ENCODE peak calls at places on chromosomes 6 and 20, in ten cellular contexts. One of them, this sample, is unnamed.

GRCh38 chr6:31898200-31899011 is 908 bp upstream of the EHMT2 start:
- DNase-seq in omental fat pad: no peak
- DNase-seq in activated CD4-positive, alpha-beta T cell treated with anti-CD3 and anti-CD28 coated beads, Interleukin-2, amount 50 U/mL, for 1 hour: peak
- DNase-seq in AG04449: no peak
- DNase-seq in iris pigment epithelial cell: peak
- DNase-seq in germinal center: peak
- DNase-seq in effector memory CD4-positive, alpha-beta T cell: peak
- DNase-seq in NCI-H1694: peak
- DNase-seq in heart right ventricle: no peak
- DNase-seq in effector memory CD8-positive, alpha-beta T cell: peak
- DNase-seq in this sample: peak

GRCh38 chr20:40019510-40019909 is 669.5 kb downstream of the MAFB start:
- DNase-seq in omental fat pad: no peak
- DNase-seq in activated CD4-positive, alpha-beta T cell treated with anti-CD3 and anti-CD28 coated beads, Interleukin-2, amount 50 U/mL, for 1 hour: no peak
- DNase-seq in AG04449: no peak
- DNase-seq in iris pigment epithelial cell: no peak
- DNase-seq in germinal center: no peak
- DNase-seq in effector memory CD4-positive, alpha-beta T cell: no peak
- DNase-seq in NCI-H1694: no peak
- DNase-seq in heart right ventricle: no peak
- DNase-seq in effector memory CD8-positive, alpha-beta T cell: no peak
- DNase-seq in this sample: no peak

GRCh38 chr20:6818033-6818808 is 50.7 kb downstream of the BMP2 start:
- DNase-seq in omental fat pad: no peak
- DNase-seq in activated CD4-positive, alpha-beta T cell treated with anti-CD3 and anti-CD28 coated beads, Interleukin-2, amount 50 U/mL, for 1 hour: no peak
- DNase-seq in AG04449: no peak
- DNase-seq in iris pigment epithelial cell: peak
- DNase-seq in germinal center: no peak
- DNase-seq in effector memory CD4-positive, alpha-beta T cell: no peak
- DNase-seq in NCI-H1694: no peak
- DNase-seq in heart right ventricle: no peak
- DNase-seq in effector memory CD8-positive, alpha-beta T cell: no peak
- DNase-seq in this sample: no peak

GRCh38 chr6:157267654-157268053 is 55.7 kb downstream of the TMEM242 start:
- DNase-seq in omental fat pad: peak
- DNase-seq in activated CD4-positive, alpha-beta T cell treated with anti-CD3 and anti-CD28 coated beads, Interleukin-2, amount 50 U/mL, for 1 hour: no peak
- DNase-seq in AG04449: no peak
- DNase-seq in iris pigment epithelial cell: no peak
- DNase-seq in germinal center: no peak
- DNase-seq in effector memory CD4-positive, alpha-beta T cell: no peak
- DNase-seq in NCI-H1694: no peak
- DNase-seq in heart right ventricle: no peak
- DNase-seq in effector memory CD8-positive, alpha-beta T cell: no peak
- DNase-seq in this sample: no peak

GRCh38 chr6:18457065-18457817 is 70.1 kb downstream of the RNF144B start:
- DNase-seq in omental fat pad: no peak
- DNase-seq in activated CD4-positive, alpha-beta T cell treated with anti-CD3 and anti-CD28 coated beads, Interleukin-2, amount 50 U/mL, for 1 hour: no peak
- DNase-seq in AG04449: no peak
- DNase-seq in iris pigment epithelial cell: peak
- DNase-seq in germinal center: no peak
- DNase-seq in effector memory CD4-positive, alpha-beta T cell: no peak
- DNase-seq in NCI-H1694: no peak
- DNase-seq in heart right ventricle: no peak
- DNase-seq in effector memory CD8-positive, alpha-beta T cell: no peak
- DNase-seq in this sample: no peak

GRCh38 chr6:4637691-4638433 is 138.3 kb upstream of the CDYL start:
- DNase-seq in omental fat pad: no peak
- DNase-seq in activated CD4-positive, alpha-beta T cell treated with anti-CD3 and anti-CD28 coated beads, Interleukin-2, amount 50 U/mL, for 1 hour: no peak
- DNase-seq in AG04449: peak
- DNase-seq in iris pigment epithelial cell: peak
- DNase-seq in germinal center: no peak
- DNase-seq in effector memory CD4-positive, alpha-beta T cell: no peak
- DNase-seq in NCI-H1694: no peak
- DNase-seq in heart right ventricle: no peak
- DNase-seq in effector memory CD8-positive, alpha-beta T cell: no peak
- DNase-seq in this sample: peak

GRCh38 chr20:93641-94040 is 6.2 kb downstream of the DEFB125 start:
- DNase-seq in omental fat pad: no peak
- DNase-seq in activated CD4-positive, alpha-beta T cell treated with anti-CD3 and anti-CD28 coated beads, Interleukin-2, amount 50 U/mL, for 1 hour: no peak
- DNase-seq in AG04449: no peak
- DNase-seq in iris pigment epithelial cell: no peak
- DNase-seq in germinal center: no peak
- DNase-seq in effector memory CD4-positive, alpha-beta T cell: no peak
- DNase-seq in NCI-H1694: no peak
- DNase-seq in heart right ventricle: no peak
- DNase-seq in effector memory CD8-positive, alpha-beta T cell: no peak
- DNase-seq in this sample: no peak

GRCh38 chr20:56566621-56567020 is 33.6 kb downstream of the FAM209B start:
- DNase-seq in omental fat pad: no peak
- DNase-seq in activated CD4-positive, alpha-beta T cell treated with anti-CD3 and anti-CD28 coated beads, Interleukin-2, amount 50 U/mL, for 1 hour: no peak
- DNase-seq in AG04449: no peak
- DNase-seq in iris pigment epithelial cell: no peak
- DNase-seq in germinal center: no peak
- DNase-seq in effector memory CD4-positive, alpha-beta T cell: no peak
- DNase-seq in NCI-H1694: no peak
- DNase-seq in heart right ventricle: peak
- DNase-seq in effector memory CD8-positive, alpha-beta T cell: no peak
- DNase-seq in this sample: no peak

GRCh38 chr6:27866370-27867050 is 45.7 kb downstream of the OR2B2 start:
- DNase-seq in omental fat pad: no peak
- DNase-seq in activated CD4-positive, alpha-beta T cell treated with anti-CD3 and anti-CD28 coated beads, Interleukin-2, amount 50 U/mL, for 1 hour: peak
- DNase-seq in AG04449: no peak
- DNase-seq in iris pigment epithelial cell: peak
- DNase-seq in germinal center: peak
- DNase-seq in effector memory CD4-positive, alpha-beta T cell: peak
- DNase-seq in NCI-H1694: no peak
- DNase-seq in heart right ventricle: no peak
- DNase-seq in effector memory CD8-positive, alpha-beta T cell: peak
- DNase-seq in this sample: peak

GRCh38 chr20:430091-430999 is 22.2 kb downstream of the RBCK1 start:
- DNase-seq in omental fat pad: no peak
- DNase-seq in activated CD4-positive, alpha-beta T cell treated with anti-CD3 and anti-CD28 coated beads, Interleukin-2, amount 50 U/mL, for 1 hour: no peak
- DNase-seq in AG04449: no peak
- DNase-seq in iris pigment epithelial cell: peak
- DNase-seq in germinal center: no peak
- DNase-seq in effector memory CD4-positive, alpha-beta T cell: no peak
- DNase-seq in NCI-H1694: no peak
- DNase-seq in heart right ventricle: no peak
- DNase-seq in effector memory CD8-positive, alpha-beta T cell: no peak
- DNase-seq in this sample: no peak

GRCh38 chr6:158758464-158758863 is 60.7 kb downstream of the EZR start:
- DNase-seq in omental fat pad: no peak
- DNase-seq in activated CD4-positive, alpha-beta T cell treated with anti-CD3 and anti-CD28 coated beads, Interleukin-2, amount 50 U/mL, for 1 hour: no peak
- DNase-seq in AG04449: no peak
- DNase-seq in iris pigment epithelial cell: no peak
- DNase-seq in germinal center: no peak
- DNase-seq in effector memory CD4-positive, alpha-beta T cell: no peak
- DNase-seq in NCI-H1694: peak
- DNase-seq in heart right ventricle: no peak
- DNase-seq in effector memory CD8-positive, alpha-beta T cell: no peak
- DNase-seq in this sample: no peak

GRCh38 chr6:56101141-56101553 is 146.2 kb downstream of the COL21A1 start:
- DNase-seq in omental fat pad: no peak
- DNase-seq in activated CD4-positive, alpha-beta T cell treated with anti-CD3 and anti-CD28 coated beads, Interleukin-2, amount 50 U/mL, for 1 hour: no peak
- DNase-seq in AG04449: peak
- DNase-seq in iris pigment epithelial cell: peak
- DNase-seq in germinal center: no peak
- DNase-seq in effector memory CD4-positive, alpha-beta T cell: no peak
- DNase-seq in NCI-H1694: no peak
- DNase-seq in heart right ventricle: no peak
- DNase-seq in effector memory CD8-positive, alpha-beta T cell: no peak
- DNase-seq in this sample: peak

GRCh38 chr6:125154184-125155135 is 887 bp downstream of the TPD52L1 start:
- DNase-seq in omental fat pad: no peak
- DNase-seq in activated CD4-positive, alpha-beta T cell treated with anti-CD3 and anti-CD28 coated beads, Interleukin-2, amount 50 U/mL, for 1 hour: no peak
- DNase-seq in AG04449: no peak
- DNase-seq in iris pigment epithelial cell: no peak
- DNase-seq in germinal center: peak
- DNase-seq in effector memory CD4-positive, alpha-beta T cell: no peak
- DNase-seq in NCI-H1694: no peak
- DNase-seq in heart right ventricle: no peak
- DNase-seq in effector memory CD8-positive, alpha-beta T cell: no peak
- DNase-seq in this sample: peak

GRCh38 chr6:42374027-42374669 is 77.6 kb downstream of the TRERF1 start:
- DNase-seq in omental fat pad: no peak
- DNase-seq in activated CD4-positive, alpha-beta T cell treated with anti-CD3 and anti-CD28 coated beads, Interleukin-2, amount 50 U/mL, for 1 hour: no peak
- DNase-seq in AG04449: no peak
- DNase-seq in iris pigment epithelial cell: no peak
- DNase-seq in germinal center: no peak
- DNase-seq in effector memory CD4-positive, alpha-beta T cell: no peak
- DNase-seq in NCI-H1694: no peak
- DNase-seq in heart right ventricle: no peak
- DNase-seq in effector memory CD8-positive, alpha-beta T cell: peak
- DNase-seq in this sample: no peak

GRCh38 chr20:12036142-12036541 is 118.4 kb downstream of the BTBD3 start:
- DNase-seq in omental fat pad: no peak
- DNase-seq in activated CD4-positive, alpha-beta T cell treated with anti-CD3 and anti-CD28 coated beads, Interleukin-2, amount 50 U/mL, for 1 hour: no peak
- DNase-seq in AG04449: no peak
- DNase-seq in iris pigment epithelial cell: no peak
- DNase-seq in germinal center: no peak
- DNase-seq in effector memory CD4-positive, alpha-beta T cell: no peak
- DNase-seq in NCI-H1694: no peak
- DNase-seq in heart right ventricle: no peak
- DNase-seq in effector memory CD8-positive, alpha-beta T cell: no peak
- DNase-seq in this sample: no peak

GRCh38 chr20:49210101-49210749 is 9.0 kb upstream of the DDX27 start:
- DNase-seq in omental fat pad: no peak
- DNase-seq in activated CD4-positive, alpha-beta T cell treated with anti-CD3 and anti-CD28 coated beads, Interleukin-2, amount 50 U/mL, for 1 hour: no peak
- DNase-seq in AG04449: no peak
- DNase-seq in iris pigment epithelial cell: no peak
- DNase-seq in germinal center: no peak
- DNase-seq in effector memory CD4-positive, alpha-beta T cell: no peak
- DNase-seq in NCI-H1694: no peak
- DNase-seq in heart right ventricle: no peak
- DNase-seq in effector memory CD8-positive, alpha-beta T cell: no peak
- DNase-seq in this sample: no peak

GRCh38 chr20:63106108-63106764 is 99.5 kb upstream of the BHLHE23 start:
- DNase-seq in omental fat pad: no peak
- DNase-seq in activated CD4-positive, alpha-beta T cell treated with anti-CD3 and anti-CD28 coated beads, Interleukin-2, amount 50 U/mL, for 1 hour: no peak
- DNase-seq in AG04449: no peak
- DNase-seq in iris pigment epithelial cell: no peak
- DNase-seq in germinal center: no peak
- DNase-seq in effector memory CD4-positive, alpha-beta T cell: no peak
- DNase-seq in NCI-H1694: peak
- DNase-seq in heart right ventricle: peak
- DNase-seq in effector memory CD8-positive, alpha-beta T cell: no peak
- DNase-seq in this sample: peak

GRCh38 chr6:12991435-12991834 is 274.9 kb downstream of the PHACTR1 start:
- DNase-seq in omental fat pad: no peak
- DNase-seq in activated CD4-positive, alpha-beta T cell treated with anti-CD3 and anti-CD28 coated beads, Interleukin-2, amount 50 U/mL, for 1 hour: no peak
- DNase-seq in AG04449: no peak
- DNase-seq in iris pigment epithelial cell: no peak
- DNase-seq in germinal center: no peak
- DNase-seq in effector memory CD4-positive, alpha-beta T cell: no peak
- DNase-seq in NCI-H1694: no peak
- DNase-seq in heart right ventricle: no peak
- DNase-seq in effector memory CD8-positive, alpha-beta T cell: no peak
- DNase-seq in this sample: no peak

GRCh38 chr6:30780642-30780920 is 36.2 kb upstream of the IER3 start:
- DNase-seq in omental fat pad: no peak
- DNase-seq in activated CD4-positive, alpha-beta T cell treated with anti-CD3 and anti-CD28 coated beads, Interleukin-2, amount 50 U/mL, for 1 hour: no peak
- DNase-seq in AG04449: no peak
- DNase-seq in iris pigment epithelial cell: no peak
- DNase-seq in germinal center: no peak
- DNase-seq in effector memory CD4-positive, alpha-beta T cell: no peak
- DNase-seq in NCI-H1694: no peak
- DNase-seq in heart right ventricle: no peak
- DNase-seq in effector memory CD8-positive, alpha-beta T cell: no peak
- DNase-seq in this sample: no peak

GRCh38 chr20:2652724-2653510 is 485 bp downstream of the NOP56 start:
- DNase-seq in omental fat pad: no peak
- DNase-seq in activated CD4-positive, alpha-beta T cell treated with anti-CD3 and anti-CD28 coated beads, Interleukin-2, amount 50 U/mL, for 1 hour: no peak
- DNase-seq in AG04449: no peak
- DNase-seq in iris pigment epithelial cell: peak
- DNase-seq in germinal center: peak
- DNase-seq in effector memory CD4-positive, alpha-beta T cell: no peak
- DNase-seq in NCI-H1694: no peak
- DNase-seq in heart right ventricle: no peak
- DNase-seq in effector memory CD8-positive, alpha-beta T cell: no peak
- DNase-seq in this sample: peak

GRCh38 chr20:39433461-39433860 is 471.3 kb downstream of the DHX35 start:
- DNase-seq in omental fat pad: no peak
- DNase-seq in activated CD4-positive, alpha-beta T cell treated with anti-CD3 and anti-CD28 coated beads, Interleukin-2, amount 50 U/mL, for 1 hour: no peak
- DNase-seq in AG04449: no peak
- DNase-seq in iris pigment epithelial cell: no peak
- DNase-seq in germinal center: no peak
- DNase-seq in effector memory CD4-positive, alpha-beta T cell: no peak
- DNase-seq in NCI-H1694: no peak
- DNase-seq in heart right ventricle: no peak
- DNase-seq in effector memory CD8-positive, alpha-beta T cell: no peak
- DNase-seq in this sample: no peak

GRCh38 chr6:156131221-156131903 is 645.8 kb upstream of the ARID1B start:
- DNase-seq in omental fat pad: no peak
- DNase-seq in activated CD4-positive, alpha-beta T cell treated with anti-CD3 and anti-CD28 coated beads, Interleukin-2, amount 50 U/mL, for 1 hour: no peak
- DNase-seq in AG04449: no peak
- DNase-seq in iris pigment epithelial cell: no peak
- DNase-seq in germinal center: peak
- DNase-seq in effector memory CD4-positive, alpha-beta T cell: no peak
- DNase-seq in NCI-H1694: no peak
- DNase-seq in heart right ventricle: no peak
- DNase-seq in effector memory CD8-positive, alpha-beta T cell: no peak
- DNase-seq in this sample: no peak

GRCh38 chr6:168988801-168989200 is 264.8 kb downstream of the THBS2 start:
- DNase-seq in omental fat pad: no peak
- DNase-seq in activated CD4-positive, alpha-beta T cell treated with anti-CD3 and anti-CD28 coated beads, Interleukin-2, amount 50 U/mL, for 1 hour: no peak
- DNase-seq in AG04449: no peak
- DNase-seq in iris pigment epithelial cell: peak
- DNase-seq in germinal center: no peak
- DNase-seq in effector memory CD4-positive, alpha-beta T cell: no peak
- DNase-seq in NCI-H1694: no peak
- DNase-seq in heart right ventricle: no peak
- DNase-seq in effector memory CD8-positive, alpha-beta T cell: no peak
- DNase-seq in this sample: peak

GRCh38 chr20:35000922-35001595 is 45.4 kb downstream of the MYH7B start:
- DNase-seq in omental fat pad: no peak
- DNase-seq in activated CD4-positive, alpha-beta T cell treated with anti-CD3 and anti-CD28 coated beads, Interleukin-2, amount 50 U/mL, for 1 hour: no peak
- DNase-seq in AG04449: no peak
- DNase-seq in iris pigment epithelial cell: no peak
- DNase-seq in germinal center: no peak
- DNase-seq in effector memory CD4-positive, alpha-beta T cell: no peak
- DNase-seq in NCI-H1694: no peak
- DNase-seq in heart right ventricle: no peak
- DNase-seq in effector memory CD8-positive, alpha-beta T cell: no peak
- DNase-seq in this sample: no peak

GRCh38 chr20:58402827-58403226 is 13.8 kb downstream of the VAPB start:
- DNase-seq in omental fat pad: no peak
- DNase-seq in activated CD4-positive, alpha-beta T cell treated with anti-CD3 and anti-CD28 coated beads, Interleukin-2, amount 50 U/mL, for 1 hour: no peak
- DNase-seq in AG04449: no peak
- DNase-seq in iris pigment epithelial cell: no peak
- DNase-seq in germinal center: no peak
- DNase-seq in effector memory CD4-positive, alpha-beta T cell: no peak
- DNase-seq in NCI-H1694: no peak
- DNase-seq in heart right ventricle: no peak
- DNase-seq in effector memory CD8-positive, alpha-beta T cell: no peak
- DNase-seq in this sample: no peak

This sample was measured in GM23248.